ENCODE peak calls at places on chromosomes 11 and 22, in seven cellular contexts. S is GM13976, J is neural progenitor cell, X is left lung, G is esophagus squamous epithelium, O is left ventricle myocardium inferior, U is HFFc6. K is an unnamed sample.

GRCh38 chr22:50683086-50683993 is 10.7 kb downstream of the SHANK3 start:
- DNase-seq in S (no peak), J (peak), X (no peak), G (no peak), O (no peak), U (no peak), K (peak)

GRCh38 chr11:118792642-118793124 is 1.7 kb upstream of the DDX6 start:
- DNase-seq in S (peak), J (peak), X (peak), G (peak), O (peak), U (peak), K (peak)

GRCh38 chr11:100830978-100831732 is 144.1 kb downstream of the ARHGAP42 start:
- DNase-seq in S (no peak), J (no peak), X (no peak), G (no peak), O (no peak), U (peak), K (no peak)

GRCh38 chr11:119995730-119996491 is 142.0 kb downstream of the TRIM29 start:
- DNase-seq in S (no peak), J (no peak), X (no peak), G (no peak), O (no peak), U (no peak), K (no peak)

GRCh38 chr11:112195906-112196305 is 20.6 kb downstream of the BCO2 start:
- DNase-seq in S (no peak), J (no peak), X (no peak), G (no peak), O (no peak), U (no peak), K (no peak)

GRCh38 chr11:6259638-6260019 is at the start of gene CCKBR:
- DNase-seq in S (no peak), J (peak), X (no peak), G (no peak), O (no peak), U (no peak), K (peak)

GRCh38 chr11:45383229-45383628 is 97.1 kb upstream of the SYT13 start:
- DNase-seq in S (no peak), J (no peak), X (no peak), G (no peak), O (no peak), U (peak), K (no peak)

GRCh38 chr11:59206635-59207034 is 6.1 kb downstream of the MPEG1 start:
- DNase-seq in S (no peak), J (peak), X (no peak), G (no peak), O (no peak), U (peak), K (peak)

GRCh38 chr11:93694109-93694508 is 32.6 kb downstream of the CEP295 start:
- DNase-seq in S (no peak), J (no peak), X (no peak), G (no peak), O (no peak), U (no peak), K (no peak)

GRCh38 chr11:128767518-128767917 is 73.6 kb downstream of the FLI1 start:
- DNase-seq in S (no peak), J (no peak), X (no peak), G (no peak), O (no peak), U (no peak), K (no peak)

GRCh38 chr22:42596376-42596775 is 18.3 kb downstream of the POLDIP3 start:
- DNase-seq in S (no peak), J (no peak), X (no peak), G (no peak), O (peak), U (no peak), K (no peak)

GRCh38 chr11:72308226-72309073 is 64.5 kb upstream of the PHOX2A start:
- DNase-seq in S (no peak), J (no peak), X (no peak), G (no peak), O (no peak), U (peak), K (no peak)

GRCh38 chr11:36056160-36056751 is 112.4 kb downstream of the LDLRAD3 start:
- DNase-seq in S (peak), J (peak), X (no peak), G (no peak), O (no peak), U (peak), K (peak)

GRCh38 chr11:16997624-16998023 is 16.6 kb downstream of the PLEKHA7 start:
- DNase-seq in S (no peak), J (no peak), X (no peak), G (no peak), O (peak), U (no peak), K (no peak)

GRCh38 chr11:44147751-44148150 is 52.3 kb downstream of the EXT2 start:
- DNase-seq in S (no peak), J (no peak), X (no peak), G (no peak), O (no peak), U (no peak), K (no peak)

GRCh38 chr11:72972541-72973128 is 158.4 kb downstream of the ATG16L2 start:
- DNase-seq in S (no peak), J (no peak), X (no peak), G (no peak), O (no peak), U (peak), K (no peak)

GRCh38 chr11:47355283-47356128 is 3.0 kb upstream of the MYBPC3 start:
- DNase-seq in S (no peak), J (peak), X (peak), G (no peak), O (peak), U (peak), K (peak)

GRCh38 chr11:39668640-39669039 is 1790.8 kb downstream of the LRRC4C start:
- DNase-seq in S (no peak), J (no peak), X (no peak), G (no peak), O (no peak), U (no peak), K (no peak)

GRCh38 chr22:39352301-39352867 is 2.6 kb downstream of the SYNGR1 start:
- DNase-seq in S (no peak), J (no peak), X (no peak), G (no peak), O (no peak), U (no peak), K (no peak)

GRCh38 chr11:17014321-17014773 is at the start of gene PLEKHA7:
- DNase-seq in S (no peak), J (peak), X (no peak), G (no peak), O (no peak), U (no peak), K (peak)

GRCh38 chr11:32448232-32448631 is 12.9 kb upstream of the WT1 start:
- DNase-seq in S (no peak), J (peak), X (no peak), G (no peak), O (no peak), U (peak), K (peak)

GRCh38 chr22:17910561-17911311 is 113.6 kb downstream of the MICAL3 start:
- DNase-seq in S (peak), J (peak), X (peak), G (no peak), O (peak), U (peak), K (peak)

GRCh38 chr22:49235463-49236300 is 592.0 kb downstream of the BRD1 start:
- DNase-seq in S (no peak), J (peak), X (peak), G (no peak), O (no peak), U (no peak), K (no peak)

GRCh38 chr22:43446881-43447280 is 35.1 kb downstream of the MPPED1 start:
- DNase-seq in S (no peak), J (no peak), X (no peak), G (no peak), O (no peak), U (no peak), K (no peak)

GRCh38 chr22:36252754-36253522 is at the start of gene APOL1:
- DNase-seq in S (peak), J (no peak), X (no peak), G (no peak), O (peak), U (no peak), K (no peak)

GRCh38 chr22:46070722-46071450 is 79.4 kb upstream of the PPARA start:
- DNase-seq in S (no peak), J (peak), X (peak), G (no peak), O (peak), U (peak), K (no peak)

GRCh38 chr22:39224550-39224949 is 20.2 kb downstream of the PDGFB start:
- DNase-seq in S (no peak), J (no peak), X (no peak), G (no peak), O (no peak), U (no peak), K (no peak)

GRCh38 chr11:113906038-113906437 is 1.4 kb downstream of the HTR3B start:
- DNase-seq in S (no peak), J (peak), X (no peak), G (no peak), O (no peak), U (peak), K (peak)

GRCh38 chr22:44931077-44931540 is 78.7 kb downstream of the PHF21B start:
- DNase-seq in S (no peak), J (no peak), X (no peak), G (no peak), O (peak), U (peak), K (no peak)

GRCh38 chr11:130666781-130667251 is 218.4 kb downstream of the ADAMTS15 start:
- DNase-seq in S (no peak), J (no peak), X (no peak), G (no peak), O (no peak), U (no peak), K (no peak)

GRCh38 chr11:12380565-12381325 is 3.4 kb downstream of the PARVA start:
- DNase-seq in S (no peak), J (no peak), X (no peak), G (no peak), O (peak), U (no peak), K (no peak)

GRCh38 chr11:34749666-34750659 is 129.1 kb downstream of the EHF start:
- DNase-seq in S (no peak), J (no peak), X (peak), G (no peak), O (peak), U (peak), K (no peak)

GRCh38 chr11:119518746-119519382 is 95.9 kb upstream of the THY1 start:
- DNase-seq in S (no peak), J (peak), X (no peak), G (no peak), O (no peak), U (no peak), K (peak)

GRCh38 chr11:6248248-6248647 is 9.4 kb downstream of the CNGA4 start:
- DNase-seq in S (no peak), J (no peak), X (no peak), G (no peak), O (no peak), U (no peak), K (no peak)

GRCh38 chr11:31236052-31236652 is 133.4 kb downstream of the DCDC1 start:
- DNase-seq in S (no peak), J (no peak), X (no peak), G (no peak), O (no peak), U (no peak), K (no peak)

GRCh38 chr11:132114185-132114584 is 743.8 kb downstream of the NTM start:
- DNase-seq in S (no peak), J (peak), X (no peak), G (no peak), O (no peak), U (peak), K (peak)
- TF ChIP-seq CTCF in S (no peak), J (peak), X (no peak), G (no peak), O (peak), U (peak), K (peak)

GRCh38 chr11:8168485-8169257 is at the start of gene RIC3:
- DNase-seq in S (peak), J (peak), X (peak), G (no peak), O (peak), U (no peak), K (peak)
- TF ChIP-seq CTCF in S (no peak), J (peak), X (no peak), G (peak), O (no peak), U (no peak), K (no peak)

GRCh38 chr11:75598264-75598663 is 36.2 kb downstream of the SERPINH1 start:
- DNase-seq in S (no peak), J (no peak), X (no peak), G (no peak), O (no peak), U (no peak), K (no peak)

GRCh38 chr11:75595511-75595910 is 33.5 kb downstream of the SERPINH1 start:
- DNase-seq in S (no peak), J (no peak), X (no peak), G (no peak), O (no peak), U (no peak), K (no peak)

GRCh38 chr11:75596914-75597313 is 34.9 kb downstream of the SERPINH1 start:
- DNase-seq in S (no peak), J (no peak), X (peak), G (no peak), O (no peak), U (no peak), K (no peak)

GRCh38 chr11:75598900-75599299 is 36.8 kb downstream of the SERPINH1 start:
- DNase-seq in S (no peak), J (no peak), X (no peak), G (no peak), O (no peak), U (no peak), K (no peak)

GRCh38 chr11:75597636-75598035 is 35.6 kb downstream of the SERPINH1 start:
- DNase-seq in S (peak), J (peak), X (no peak), G (no peak), O (no peak), U (no peak), K (peak)
- TF ChIP-seq CTCF in S (peak), J (peak), X (no peak), G (peak), O (peak), U (peak), K (no peak)

GRCh38 chr11:2778630-2779498 is 79.1 kb upstream of the KCNQ1OT1 start:
- DNase-seq in S (no peak), J (no peak), X (peak), G (no peak), O (peak), U (peak), K (peak)
- TF ChIP-seq CTCF in S (no peak), J (no peak), X (no peak), G (peak), O (peak), U (no peak), K (no peak)

GRCh38 chr22:19631899-19632670 is 82.2 kb upstream of the SEPTIN5 start:
- DNase-seq in S (no peak), J (peak), X (no peak), G (no peak), O (no peak), U (peak), K (peak)
- TF ChIP-seq CTCF in S (no peak), J (peak), X (peak), G (peak), O (peak), U (peak), K (peak)